ENCODE peak calls at places on chromosomes 6 and 20, in ten cellular contexts. L is HepG2; B is cardiac muscle cell; S is heart left ventricle; H is mesendoderm; Q is ovary; G is heart right ventricle; N is neuronal stem cell; T is naive thymus-derived CD4-positive, alpha-beta T cell; O is SJSA1. A is an unnamed sample.

GRCh38 chr6:29834564-29835436 is 7.2 kb downstream of the HLA-G start:
- DNase-seq in L (no peak), B (peak; percentile 20), S (no peak), H (peak; percentile 30), Q (no peak), G (no peak), N (peak; percentile 33), T (peak; percentile 34), O (peak; percentile 45), A (peak; percentile 84)

GRCh38 chr6:76803038-76803580 is 660.2 kb downstream of the HTR1B start:
- DNase-seq in L (no peak), B (no peak), S (no peak), H (peak; percentile 47), Q (no peak), G (no peak), N (no peak), T (no peak), O (no peak), A (no peak)

GRCh38 chr6:89297695-89298351 is 17.3 kb downstream of the GABRR2 start:
- DNase-seq in L (peak; percentile 47), B (peak; percentile 97), S (peak; percentile 64), H (peak; percentile 37), Q (peak; percentile 35), G (peak; percentile 82), N (no peak), T (peak; percentile 26), O (peak; percentile 49), A (peak; percentile 82)

GRCh38 chr20:22775671-22776139 is 191.3 kb upstream of the FOXA2 start:
- DNase-seq in L (peak; percentile 38), B (peak; percentile 72), S (no peak), H (no peak), Q (no peak), G (no peak), N (no peak), T (no peak), O (peak; percentile 67), A (no peak)

GRCh38 chr6:73264446-73264845 is 1.4 kb upstream of the KHDC1 start:
- DNase-seq in L (no peak), B (no peak), S (no peak), H (no peak), Q (no peak), G (no peak), N (no peak), T (no peak), O (no peak), A (no peak)

GRCh38 chr20:56636701-56637100 is 7.6 kb downstream of the TFAP2C start:
- DNase-seq in L (no peak), B (no peak), S (no peak), H (no peak), Q (no peak), G (no peak), N (no peak), T (no peak), O (peak; percentile 80), A (no peak)

GRCh38 chr6:42387336-42387735 is 64.4 kb downstream of the TRERF1 start:
- DNase-seq in L (no peak), B (no peak), S (no peak), H (no peak), Q (no peak), G (no peak), N (no peak), T (peak; percentile 72), O (no peak), A (no peak)

GRCh38 chr6:82270791-82271392 is 23.3 kb upstream of the IBTK start:
- DNase-seq in L (peak; percentile 30), B (peak; percentile 60), S (no peak), H (peak; percentile 68), Q (no peak), G (no peak), N (peak; percentile 47), T (no peak), O (peak; percentile 28), A (no peak)

GRCh38 chr6:121124600-121124999 is 209.7 kb downstream of the TBC1D32 start:
- DNase-seq in L (no peak), B (no peak), S (no peak), H (no peak), Q (no peak), G (no peak), N (no peak), T (no peak), O (no peak), A (no peak)

GRCh38 chr6:63441266-63441956 is 121.6 kb upstream of the LGSN start:
- DNase-seq in L (no peak), B (no peak), S (no peak), H (peak; percentile 23), Q (no peak), G (no peak), N (no peak), T (no peak), O (no peak), A (no peak)

GRCh38 chr6:30508890-30509736 is 19.8 kb downstream of the HLA-E start:
- DNase-seq in L (no peak), B (peak; percentile 76), S (no peak), H (no peak), Q (no peak), G (no peak), N (no peak), T (peak; percentile 72), O (no peak), A (no peak)

GRCh38 chr20:9392892-9393857 is 121.2 kb upstream of the LAMP5 start:
- DNase-seq in L (peak; percentile 31), B (peak; percentile 82), S (peak; percentile 73), H (peak; percentile 88), Q (peak; percentile 58), G (peak; percentile 62), N (peak; percentile 59), T (no peak), O (peak; percentile 53), A (peak; percentile 81)

GRCh38 chr6:53646606-53647005 is 18.9 kb downstream of the KLHL31 start:
- DNase-seq in L (no peak), B (no peak), S (no peak), H (no peak), Q (no peak), G (no peak), N (no peak), T (no peak), O (no peak), A (no peak)

GRCh38 chr6:137856138-137856898 is 10.7 kb upstream of the TNFAIP3 start:
- DNase-seq in L (no peak), B (no peak), S (no peak), H (no peak), Q (no peak), G (no peak), N (no peak), T (no peak), O (no peak), A (no peak)

GRCh38 chr20:38127011-38127621 is 38.0 kb downstream of the TGM2 start:
- DNase-seq in L (no peak), B (peak; percentile 86), S (peak; percentile 69), H (no peak), Q (peak; percentile 40), G (peak; percentile 72), N (no peak), T (no peak), O (peak; percentile 93), A (no peak)

GRCh38 chr6:45654673-45655072 is 276.9 kb upstream of the SUPT3H start:
- DNase-seq in L (no peak), B (no peak), S (no peak), H (no peak), Q (no peak), G (no peak), N (no peak), T (no peak), O (no peak), A (no peak)

GRCh38 chr20:47576516-47577033 is 74.9 kb downstream of the NCOA3 start:
- DNase-seq in L (peak; percentile 97), B (peak; percentile 90), S (peak; percentile 68), H (peak; percentile 57), Q (peak; percentile 52), G (peak; percentile 83), N (no peak), T (no peak), O (peak; percentile 54), A (no peak)
- H3K4me3 ChIP-seq in L (peak overlapping the region; percentile 22), B (no peak overlapping the region), S (peak overlapping the region; percentile 26), H (no peak overlapping the region), Q (no peak overlapping the region), G (peak overlapping the region; percentile 17), N (no peak overlapping the region), T (no peak overlapping the region), O (no peak overlapping the region), A (no peak overlapping the region)

DNA sequence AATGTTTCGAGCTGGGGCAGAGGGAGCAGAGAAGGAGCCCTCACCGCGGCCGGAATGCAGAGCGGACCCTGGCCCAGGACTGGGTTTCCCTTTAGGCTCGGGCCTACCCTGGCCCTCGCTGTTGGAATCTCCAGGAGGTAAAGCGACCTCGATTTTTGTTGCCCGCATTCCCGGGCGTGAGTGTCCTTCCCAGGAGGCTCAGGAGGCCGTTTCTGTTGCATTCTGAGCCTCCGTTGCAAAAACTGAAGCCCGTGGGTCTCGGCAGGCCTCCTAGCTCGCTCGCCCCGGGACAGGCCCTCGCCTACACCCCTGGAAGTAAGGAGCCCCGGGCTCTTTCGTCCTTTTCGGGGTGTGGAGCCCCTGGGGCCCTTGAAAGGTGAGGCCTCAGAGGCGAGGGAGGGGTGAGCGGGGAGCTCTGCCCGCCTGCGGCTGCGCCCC is 2.2 kb downstream of the NR2E1 start:
- DNase-seq in L (no peak), B (no peak), S (no peak), H (no peak), Q (no peak), G (no peak), N (no peak), T (no peak), O (no peak), A (no peak)
- H3K4me1 ChIP-seq in L (peaks cover 19% of the 10 kb centered on the region), B (peaks cover 14% of the 10 kb centered on the region), S (peaks cover 53% of the 10 kb centered on the region), H (peaks cover 2% of the 10 kb centered on the region), Q (peaks cover 14% of the 10 kb centered on the region), G (peaks cover 47% of the 10 kb centered on the region), N (peaks cover 53% of the 10 kb centered on the region), T (no peaks in the 10 kb centered on the region), O (peaks cover 21% of the 10 kb centered on the region), A (no peaks in the 10 kb centered on the region)

GRCh38 chr6:55379895-55380294 is 52.6 kb downstream of the GFRAL start:
- DNase-seq in L (no peak), B (peak; percentile 74), S (no peak), H (no peak), Q (no peak), G (no peak), N (no peak), T (no peak), O (no peak), A (no peak)
- H3K27ac ChIP-seq in L (no peak overlapping the region), B (no peak overlapping the region), S (no peak overlapping the region), H (no peak overlapping the region), Q (no peak overlapping the region), G (no peak overlapping the region), N (no peak overlapping the region), T (no peak overlapping the region), O (no peak overlapping the region), A (no peak overlapping the region)

DNA sequence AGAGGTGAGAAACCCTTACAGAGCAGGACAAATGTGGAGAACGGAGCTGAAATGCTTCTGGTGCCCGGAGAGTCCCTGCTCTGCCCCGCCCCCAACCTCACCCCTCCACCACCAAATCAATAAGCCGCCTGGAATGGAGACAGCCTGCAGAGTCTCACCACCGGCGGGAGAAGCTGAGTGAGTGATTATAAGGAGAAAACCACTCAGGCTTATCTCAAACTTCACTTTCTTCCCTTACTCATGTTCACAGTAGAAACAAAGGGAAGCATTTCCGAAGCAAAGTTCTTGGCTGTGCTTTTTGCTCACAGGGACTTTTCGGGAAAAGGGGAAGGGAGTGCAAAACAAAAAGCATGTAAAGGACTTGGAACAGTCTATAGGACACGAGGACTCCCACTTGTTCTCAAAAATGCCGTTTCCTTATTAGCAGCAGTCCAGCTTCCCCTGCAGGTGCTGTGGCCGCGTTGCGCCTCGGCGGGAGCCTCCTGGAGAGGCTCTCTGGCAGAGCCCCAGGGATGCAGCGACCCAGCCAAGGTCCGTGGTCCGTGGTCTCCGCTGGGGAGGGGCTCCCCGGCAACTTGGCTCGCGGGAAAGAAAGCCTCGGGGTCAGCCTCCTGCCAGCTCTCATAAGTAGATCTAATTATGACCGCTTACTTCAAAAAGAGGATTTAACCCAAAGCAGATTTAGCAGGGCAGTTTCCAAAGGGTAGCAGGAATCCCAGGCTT is 64.8 kb upstream of the TMEM30A start:
- DNase-seq in L (no peak), B (peak; percentile 59), S (peak; percentile 46), H (peak; percentile 89), Q (no peak), G (peak; percentile 23), N (peak; percentile 68), T (no peak), O (no peak), A (peak; percentile 78)
- H3K4me3 ChIP-seq in L (no peak overlapping the region), B (peak overlapping the region; percentile 11), S (peak overlapping the region; percentile 38), H (peak overlapping the region; percentile 40), Q (peak overlapping the region; percentile 33), G (peak overlapping the region; percentile 39), N (peak overlapping the region; percentile 67), T (no peak overlapping the region), O (no peak overlapping the region), A (peak overlapping the region; percentile 35)

A was measured in aorta.